ENCODE peak calls at places on chromosomes 6 and 20, in six cellular contexts. M is lower leg skin, K is heart right ventricle, C is HepG2, D is A549, P is brain microvascular endothelial cell. U is an unnamed sample.

GRCh38 chr6:16355699-16356481 is 117.5 kb downstream of the GMPR start:
- DNase-seq in C (no peak), K (no peak), D (no peak), P (no peak), M (no peak), U (no peak)

GRCh38 chr6:143689852-143690251 is 12.1 kb downstream of the PHACTR2 start:
- DNase-seq in P (no peak), K (no peak), C (no peak), M (no peak), D (no peak), U (no peak)

GRCh38 chr6:45715508-45715803 is 300.2 kb downstream of the CLIC5 start:
- DNase-seq in D (no peak), P (no peak), K (no peak), C (no peak), M (no peak), U (no peak)

GRCh38 chr6:108165714-108166663 is at the start of gene NR2E1:
- DNase-seq in D (no peak), P (no peak), C (no peak), K (no peak), M (no peak), U (no peak)

GRCh38 chr6:40986871-40987270 is 52.1 kb downstream of the UNC5CL start:
- DNase-seq in C (no peak), M (no peak), D (no peak), K (no peak), P (no peak), U (no peak)

GRCh38 chr6:2853766-2854393 is 12.2 kb upstream of the SERPINB1 start:
- DNase-seq in C (peak), M (no peak), P (peak), D (no peak), K (no peak), U (no peak)

GRCh38 chr6:158629376-158630221 is 14.9 kb downstream of the DYNLT1 start:
- DNase-seq in D (no peak), K (no peak), P (no peak), C (peak), M (no peak), U (peak)

GRCh38 chr6:165556116-165556843 is 106.8 kb downstream of the PDE10A start:
- DNase-seq in C (peak), D (no peak), M (no peak), K (no peak), P (peak), U (no peak)

GRCh38 chr6:151160869-151161268 is 78.9 kb upstream of the AKAP12 start:
- DNase-seq in C (peak), M (no peak), K (no peak), P (no peak), D (no peak), U (no peak)

DNA sequence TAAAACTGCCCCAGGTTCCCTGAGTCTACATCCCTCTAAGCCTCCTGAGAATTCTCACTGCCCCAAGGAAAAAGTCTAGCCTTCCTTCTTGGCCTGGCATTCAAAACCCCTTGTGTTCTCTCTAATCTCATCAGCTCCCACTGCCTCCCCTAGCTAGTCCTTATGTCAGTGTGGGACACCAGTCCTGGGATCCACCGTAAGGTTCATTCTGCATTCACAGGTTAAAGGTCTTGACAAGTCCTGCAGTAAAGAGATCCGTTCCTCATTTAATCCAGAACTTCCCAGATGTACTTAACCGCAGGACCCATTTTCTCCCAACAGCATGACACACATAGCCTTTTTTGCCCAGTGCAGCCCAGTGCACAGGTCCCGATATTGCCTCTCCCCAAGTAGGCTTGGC is 11.6 kb downstream of the MAPK13 start:
- DNase-seq in D (no peak), K (no peak), P (no peak), M (no peak), C (no peak), U (no peak)
- H3K4me3 ChIP-seq in D (no peak), K (no peak), P (no peak), M (no peak), C (no peak), U (no peak)

DNA sequence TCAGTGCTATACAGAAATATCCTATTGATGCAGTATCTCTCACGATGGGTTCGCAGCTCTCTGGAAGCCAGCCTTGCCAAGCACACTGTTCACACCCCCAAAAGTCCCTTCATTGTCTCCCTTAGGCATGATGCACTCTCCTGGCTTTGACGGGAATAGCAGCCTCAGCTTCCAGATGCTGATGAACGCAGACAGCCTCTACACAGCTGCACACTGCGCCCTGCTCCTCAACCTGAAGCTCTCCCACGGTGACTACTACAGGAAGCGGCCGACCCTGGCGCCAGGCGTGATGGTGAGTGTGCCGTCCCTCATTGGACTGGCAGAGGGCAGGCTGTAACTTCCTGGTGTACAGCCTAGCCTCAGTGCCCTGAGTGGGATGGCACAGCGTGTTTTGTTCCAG is 60.0 kb upstream of the PBOV1 start:
- DNase-seq in K (no peak), D (peak), C (peak), P (peak), M (no peak), U (no peak)
- TF ChIP-seq CTCF in K (peak), D (no peak), C (peak), P (peak), M (peak), U (no peak)

GRCh38 chr6:5302995-5303622 is 41.8 kb downstream of the FARS2 start:
- DNase-seq in C (peak), D (peak), K (peak), P (no peak), M (peak), U (no peak)
- H3K4me3 ChIP-seq in C (no peak), D (no peak), K (no peak), P (no peak), M (no peak), U (no peak)

DNA sequence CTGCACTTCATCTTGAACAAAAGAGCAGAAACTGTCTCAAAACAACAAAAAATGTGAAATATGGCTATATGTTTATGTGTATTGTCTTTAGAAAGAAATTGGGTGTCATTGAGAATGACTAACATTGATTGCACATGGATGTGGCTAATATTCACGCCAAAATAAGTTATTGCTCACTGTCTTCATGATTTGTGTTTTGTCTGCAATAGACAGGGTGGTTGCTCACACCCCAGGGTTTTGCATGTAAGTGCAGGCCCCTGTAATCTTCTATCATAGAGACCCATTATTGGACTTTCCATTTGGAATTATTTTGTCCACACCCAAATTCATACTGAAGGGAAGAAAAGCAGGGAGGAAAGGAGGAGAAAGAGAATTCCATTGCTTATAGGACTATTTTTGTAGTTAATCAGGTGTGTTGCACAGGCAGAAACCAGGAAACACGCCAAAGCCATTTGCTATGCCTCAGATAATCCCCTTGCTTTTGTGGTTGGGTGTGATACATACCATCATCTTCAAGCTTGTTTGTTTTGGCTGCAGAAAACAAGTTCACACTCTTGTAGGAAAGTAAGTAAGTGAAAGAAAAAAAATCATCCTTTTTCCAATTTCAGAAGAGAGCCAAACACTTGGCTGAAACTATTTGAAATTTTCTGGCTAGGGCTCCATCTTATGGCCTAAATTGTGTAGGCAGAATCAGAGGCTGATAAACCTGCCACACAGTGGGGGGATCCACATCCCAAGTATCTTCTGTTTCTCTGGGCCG is 214.1 kb downstream of the COL12A1 start:
- DNase-seq in P (peak), C (no peak), K (no peak), D (no peak), M (no peak), U (no peak)
- TF ChIP-seq CTCF in P (peak), C (no peak), K (peak), D (no peak), M (no peak), U (no peak)

DNA sequence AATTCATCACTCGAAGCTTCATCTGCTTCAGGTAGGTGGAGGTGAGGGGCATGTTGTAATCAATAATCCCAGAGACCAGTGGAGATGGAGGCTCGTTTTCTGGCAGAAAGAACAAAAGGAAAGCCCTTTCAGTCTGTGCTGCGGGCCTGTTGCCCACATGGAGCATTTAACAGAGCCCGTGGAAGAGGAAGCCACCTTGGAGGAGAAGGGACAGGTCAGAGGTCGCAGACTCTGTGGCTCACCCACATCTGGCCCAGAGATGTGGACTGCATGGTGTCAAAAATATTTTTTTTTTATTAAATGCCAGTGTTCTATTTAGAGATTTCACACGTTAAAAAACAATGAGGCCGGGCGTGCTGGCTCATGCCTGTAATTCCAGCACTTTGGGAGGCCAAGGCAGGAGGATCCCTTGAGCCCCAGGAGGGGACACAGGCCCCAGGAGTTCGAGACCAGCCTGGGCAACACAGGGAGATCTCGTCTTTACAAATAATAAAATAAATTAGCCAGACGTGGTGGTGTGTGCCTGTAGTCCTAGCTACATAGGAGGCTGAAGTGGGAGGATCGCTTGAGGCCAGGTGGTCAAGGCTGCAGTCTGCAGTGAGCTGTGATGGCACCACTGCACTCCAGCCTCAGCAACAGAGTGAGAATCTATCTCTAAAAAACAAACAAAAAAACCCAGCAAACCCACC is 73.6 kb downstream of the NOL4L start:
- DNase-seq in M (no peak), D (no peak), C (no peak), K (no peak), P (no peak), U (no peak)
- H3K4me3 ChIP-seq in M (no peak), D (no peak), C (peak), K (no peak), P (no peak), U (no peak)

U was measured in coronary artery.